ENCODE peak calls at places on chromosomes 1 and 21, in ten cellular contexts. C, W, G, H, F, I, A, M, Q and U are unnamed samples. For H3K4me1 and H3K36me3, the result is how much of the 10 kb centered on the place peaks cover.

GRCh38 chr1:246600579-246600978 is 34.3 kb downstream of the CNST start:
- DNase-seq in C (no peak), W (no peak), G (no peak), H (no peak), F (no peak), I (no peak), A (no peak), M (no peak), Q (no peak), U (no peak)

GRCh38 chr1:207903767-207904166 is 7.2 kb downstream of the CD34 start:
- DNase-seq in C (no peak), W (no peak), G (no peak), H (no peak), F (no peak), I (no peak), A (no peak), M (no peak), Q (no peak), U (no peak)

GRCh38 chr1:192983349-192983980 is 75.7 kb downstream of the UCHL5 start:
- DNase-seq in C (no peak), W (no peak), G (no peak), H (peak), F (no peak), I (no peak), A (no peak), M (no peak), Q (no peak), U (no peak)

GRCh38 chr1:13805431-13805830 is 105.4 kb downstream of the PRDM2 start:
- DNase-seq in C (no peak), W (peak), G (no peak), H (no peak), F (no peak), I (no peak), A (no peak), M (no peak), Q (no peak), U (no peak)

GRCh38 chr1:78237364-78237916 is 191.7 kb downstream of the GIPC2 start:
- DNase-seq in C (no peak), W (peak), G (no peak), H (no peak), F (peak), I (peak), A (no peak), M (peak), Q (no peak), U (no peak)

GRCh38 chr1:230976825-230977747 is 1.6 kb downstream of the TTC13 start:
- DNase-seq in C (no peak), W (no peak), G (no peak), H (peak), F (no peak), I (no peak), A (no peak), M (no peak), Q (no peak), U (peak)

GRCh38 chr21:38525454-38525853 is 27.2 kb upstream of the ERG start:
- DNase-seq in C (no peak), W (no peak), G (no peak), H (no peak), F (no peak), I (no peak), A (no peak), M (no peak), Q (no peak), U (no peak)

GRCh38 chr1:55305735-55306134 is 90.6 kb upstream of the USP24 start:
- DNase-seq in C (no peak), W (no peak), G (no peak), H (no peak), F (no peak), I (no peak), A (no peak), M (no peak), Q (no peak), U (no peak)

GRCh38 chr1:59020151-59020997 is 236.5 kb upstream of the JUN start:
- DNase-seq in C (no peak), W (no peak), G (peak), H (peak), F (peak), I (peak), A (peak), M (no peak), Q (no peak), U (peak)

GRCh38 chr1:184035719-184036516 is 1.6 kb downstream of the COLGALT2 start:
- DNase-seq in C (no peak), W (no peak), G (peak), H (no peak), F (no peak), I (no peak), A (no peak), M (peak), Q (no peak), U (no peak)

GRCh38 chr1:88519156-88519555 is 164.9 kb upstream of the PKN2 start:
- DNase-seq in C (peak), W (no peak), G (no peak), H (no peak), F (no peak), I (no peak), A (no peak), M (no peak), Q (no peak), U (no peak)

GRCh38 chr1:228913649-228914048 is 178.4 kb downstream of the RHOU start:
- DNase-seq in C (peak), W (no peak), G (no peak), H (no peak), F (no peak), I (no peak), A (no peak), M (no peak), Q (no peak), U (no peak)

GRCh38 chr1:23679815-23680214 is 11.8 kb upstream of the RPL11 start:
- DNase-seq in C (no peak), W (no peak), G (no peak), H (no peak), F (no peak), I (no peak), A (no peak), M (no peak), Q (no peak), U (no peak)

GRCh38 chr1:179926494-179927205 is 28.0 kb upstream of the CEP350 start:
- DNase-seq in C (no peak), W (no peak), G (no peak), H (no peak), F (no peak), I (no peak), A (no peak), M (no peak), Q (no peak), U (no peak)

GRCh38 chr1:14881775-14882672 is 271.5 kb upstream of the TMEM51 start:
- DNase-seq in C (no peak), W (no peak), G (no peak), H (no peak), F (no peak), I (no peak), A (no peak), M (no peak), Q (no peak), U (no peak)

GRCh38 chr1:185957441-185958363 is 223.5 kb downstream of the HMCN1 start:
- DNase-seq in C (no peak), W (no peak), G (no peak), H (no peak), F (no peak), I (no peak), A (no peak), M (no peak), Q (no peak), U (no peak)

GRCh38 chr1:185956881-185957280 is 222.7 kb downstream of the HMCN1 start:
- DNase-seq in C (no peak), W (no peak), G (no peak), H (no peak), F (no peak), I (no peak), A (no peak), M (no peak), Q (no peak), U (no peak)

GRCh38 chr1:185961664-185962063 is 227.5 kb downstream of the HMCN1 start:
- DNase-seq in C (no peak), W (no peak), G (no peak), H (no peak), F (no peak), I (no peak), A (no peak), M (no peak), Q (no peak), U (no peak)

GRCh38 chr1:185964946-185965345 is 230.8 kb downstream of the HMCN1 start:
- DNase-seq in C (no peak), W (no peak), G (no peak), H (no peak), F (no peak), I (no peak), A (no peak), M (no peak), Q (no peak), U (no peak)

DNA sequence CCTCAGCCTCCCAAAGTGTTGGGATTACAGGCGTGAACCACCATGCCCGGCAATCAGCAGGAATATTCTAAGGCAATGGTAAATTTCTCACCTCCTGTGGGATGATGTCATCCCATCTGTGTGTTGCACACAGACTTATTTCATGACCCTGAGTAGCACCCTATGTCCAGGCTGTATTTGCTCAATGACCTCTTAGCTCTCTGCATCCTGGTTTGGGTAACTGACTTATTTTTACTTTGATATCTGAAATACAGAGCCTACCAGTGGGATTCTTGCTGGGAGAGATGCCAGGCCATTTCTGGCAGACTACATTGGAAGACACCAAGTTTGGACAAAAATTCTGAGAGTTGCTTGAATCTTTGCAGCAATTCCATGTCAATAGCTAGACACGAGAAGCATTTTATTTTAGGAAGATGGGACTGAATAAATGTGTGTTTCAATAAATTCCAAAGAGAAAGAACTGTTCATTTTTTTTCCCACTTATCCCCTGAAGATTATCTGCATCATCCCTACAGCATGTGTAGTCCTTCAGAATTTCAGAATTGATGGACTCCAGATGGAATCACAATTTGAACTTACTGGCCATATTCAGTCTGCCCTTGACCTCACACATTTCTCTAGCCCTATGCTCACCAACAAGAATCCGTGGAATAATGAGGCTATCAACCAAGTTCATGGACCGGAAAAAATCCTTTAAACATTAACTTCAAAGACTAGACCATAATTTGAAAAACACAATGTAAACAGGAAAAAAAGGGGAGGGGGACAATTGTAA is 226.4 kb downstream of the HMCN1 start:
- DNase-seq in C (peak), W (no peak), G (peak), H (no peak), F (no peak), I (peak), A (peak), M (no peak), Q (no peak), U (no peak)
- H3K4me1 ChIP-seq in C (under half), W (under half), G (under half), H (under half), F (under half), I (under half), A (under half), M (under half), Q (under half), U (under half)

DNA sequence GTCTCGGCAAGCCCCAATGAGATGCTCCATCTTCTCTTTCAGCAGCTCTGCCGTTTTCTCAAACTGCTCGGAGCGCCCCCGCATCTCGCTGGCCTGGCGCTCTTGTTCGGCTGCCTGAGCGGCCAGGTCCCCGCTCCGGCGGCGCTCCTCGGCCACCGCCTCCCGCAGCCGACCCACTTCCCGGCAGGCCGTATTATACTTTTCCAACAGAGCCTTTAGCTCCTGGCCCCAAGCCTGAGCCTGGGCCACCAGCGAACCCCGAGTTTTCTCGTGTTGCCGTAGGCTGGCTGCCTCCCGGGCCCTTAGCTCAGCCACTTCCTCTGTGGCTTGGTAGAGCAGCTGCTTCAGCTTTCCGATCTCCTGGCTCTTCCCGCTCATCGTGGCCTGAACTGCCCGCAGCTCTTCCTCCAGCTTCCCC is 13.1 kb upstream of the PIAS3 start:
- DNase-seq in C (peak), W (peak), G (peak), H (peak), F (no peak), I (peak), A (peak), M (peak), Q (peak), U (peak)
- H3K4me3 ChIP-seq in C (peak), W (peak), G (peak), H (peak), F (no peak), I (no peak), A (peak), M (peak), Q (no peak), U (peak)

DNA sequence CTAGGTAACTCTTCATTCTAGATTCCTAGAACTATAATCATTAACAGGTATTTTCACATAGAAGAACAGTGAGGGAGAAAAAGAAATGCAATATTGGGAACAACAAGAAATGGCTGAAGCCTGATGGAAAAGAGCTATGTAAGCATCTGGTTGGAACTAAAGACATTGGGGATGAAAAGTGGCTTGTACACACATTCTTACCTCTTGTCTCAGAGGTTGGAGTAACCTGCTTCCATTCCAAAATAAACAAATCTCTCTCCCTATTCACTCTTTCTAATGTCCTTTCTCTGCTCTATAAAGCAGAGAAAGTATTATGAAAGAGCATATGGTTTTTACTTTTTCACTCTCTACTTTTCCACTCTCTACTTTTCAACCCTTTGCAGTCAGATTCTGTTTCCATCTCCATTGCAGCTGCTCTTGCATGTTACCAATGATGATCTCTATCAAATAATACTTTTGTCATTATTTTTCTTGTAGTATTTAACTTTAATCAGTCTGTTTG is 37.5 kb downstream of the CMPK1 start:
- DNase-seq in C (no peak), W (no peak), G (no peak), H (no peak), F (no peak), I (no peak), A (no peak), M (no peak), Q (no peak), U (no peak)
- H3K36me3 ChIP-seq in C (under half), W (half or more), G (under half), H (half or more), F (half or more), I (under half), A (under half), M (under half), Q (under half), U (under half)

DNA sequence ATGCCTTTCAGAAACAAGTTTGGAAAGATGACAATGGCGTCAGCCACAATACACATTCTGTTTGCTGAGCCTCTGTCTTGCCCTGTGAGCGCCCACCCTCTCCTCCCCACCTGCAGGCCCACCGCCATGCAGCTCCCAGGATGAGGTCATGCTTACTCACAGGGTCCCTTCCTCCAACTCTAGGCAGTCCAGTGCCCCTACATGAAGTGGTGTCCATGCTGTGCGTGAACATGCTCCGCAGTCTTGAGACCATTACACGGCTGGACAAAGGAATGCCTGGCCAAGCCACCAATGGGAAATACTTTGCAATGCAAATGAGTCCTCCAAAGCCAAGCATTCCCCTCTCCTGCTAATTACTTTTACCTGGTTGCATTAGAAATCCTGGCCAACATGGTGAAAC is 92.2 kb downstream of the CD58 start:
- DNase-seq in C (peak), W (no peak), G (no peak), H (no peak), F (no peak), I (no peak), A (no peak), M (peak), Q (no peak), U (no peak)
- H3K4me1 ChIP-seq in C (under half), W (under half), G (under half), H (under half), F (under half), I (under half), A (under half), M (under half), Q (under half), U (under half)